ENCODE peak calls at places on chromosome 13, in five cellular contexts. One of them, this sample, is unnamed.

GRCh38 chr13:52851153-52851962 is 2.9 kb upstream of the PCDH8 start:
- DNase-seq in fibroblast of the aortic adventitia: peak; percentile 15
- DNase-seq in hepatocyte: peak; percentile 71
- DNase-seq in GM06990: peak; percentile 76
- DNase-seq in aorta: no peak
- DNase-seq in this sample: peak; percentile 50

GRCh38 chr13:109483369-109483768 is 303.0 kb downstream of the IRS2 start:
- DNase-seq in fibroblast of the aortic adventitia: no peak
- DNase-seq in hepatocyte: no peak
- DNase-seq in GM06990: no peak
- DNase-seq in aorta: no peak
- DNase-seq in this sample: no peak

GRCh38 chr13:98083507-98083906 is 59.4 kb upstream of the FARP1 start:
- DNase-seq in fibroblast of the aortic adventitia: peak; percentile 91
- DNase-seq in hepatocyte: peak; percentile 11
- DNase-seq in GM06990: no peak
- DNase-seq in aorta: no peak
- DNase-seq in this sample: no peak

GRCh38 chr13:25453966-25454365 is 82.2 kb downstream of the ATP8A2 start:
- DNase-seq in fibroblast of the aortic adventitia: no peak
- DNase-seq in hepatocyte: no peak
- DNase-seq in GM06990: no peak
- DNase-seq in aorta: no peak
- DNase-seq in this sample: no peak

GRCh38 chr13:99067160-99067985 is 89.5 kb upstream of the DOCK9 start:
- DNase-seq in fibroblast of the aortic adventitia: peak; percentile 71
- DNase-seq in hepatocyte: peak; percentile 17
- DNase-seq in GM06990: no peak
- DNase-seq in aorta: no peak
- DNase-seq in this sample: no peak

GRCh38 chr13:108895220-108895704 is 265.9 kb downstream of the MYO16 start:
- DNase-seq in fibroblast of the aortic adventitia: peak; percentile 69
- DNase-seq in hepatocyte: peak; percentile 72
- DNase-seq in GM06990: no peak
- DNase-seq in aorta: no peak
- DNase-seq in this sample: no peak

GRCh38 chr13:113953561-113953960 is 20.3 kb downstream of the C13orf46 start:
- DNase-seq in fibroblast of the aortic adventitia: no peak
- DNase-seq in hepatocyte: no peak
- DNase-seq in GM06990: no peak
- DNase-seq in aorta: peak; percentile 34
- DNase-seq in this sample: no peak

GRCh38 chr13:53719281-53719680 is 690.7 kb downstream of the OLFM4 start:
- DNase-seq in fibroblast of the aortic adventitia: no peak
- DNase-seq in hepatocyte: no peak
- DNase-seq in GM06990: no peak
- DNase-seq in aorta: no peak
- DNase-seq in this sample: no peak

GRCh38 chr13:91863699-91864098 is 465.3 kb downstream of the GPC5 start:
- DNase-seq in fibroblast of the aortic adventitia: no peak
- DNase-seq in hepatocyte: no peak
- DNase-seq in GM06990: no peak
- DNase-seq in aorta: no peak
- DNase-seq in this sample: no peak

GRCh38 chr13:57128909-57129308 is 11.8 kb upstream of the PRR20A start:
- DNase-seq in fibroblast of the aortic adventitia: no peak
- DNase-seq in hepatocyte: no peak
- DNase-seq in GM06990: no peak
- DNase-seq in aorta: no peak
- DNase-seq in this sample: no peak

GRCh38 chr13:59924256-59924655 is 239.5 kb downstream of the DIAPH3 start:
- DNase-seq in fibroblast of the aortic adventitia: no peak
- DNase-seq in hepatocyte: no peak
- DNase-seq in GM06990: no peak
- DNase-seq in aorta: no peak
- DNase-seq in this sample: no peak

GRCh38 chr13:24269803-24270202 is 39.6 kb upstream of the C1QTNF9 start:
- DNase-seq in fibroblast of the aortic adventitia: no peak
- DNase-seq in hepatocyte: no peak
- DNase-seq in GM06990: no peak
- DNase-seq in aorta: no peak
- DNase-seq in this sample: no peak

GRCh38 chr13:38898481-38898880 is 92.2 kb downstream of the STOML3 start:
- DNase-seq in fibroblast of the aortic adventitia: no peak
- DNase-seq in hepatocyte: no peak
- DNase-seq in GM06990: no peak
- DNase-seq in aorta: no peak
- DNase-seq in this sample: no peak

GRCh38 chr13:110121312-110122083 is 185.5 kb downstream of the COL4A1 start:
- DNase-seq in fibroblast of the aortic adventitia: no peak
- DNase-seq in hepatocyte: no peak
- DNase-seq in GM06990: no peak
- DNase-seq in aorta: no peak
- DNase-seq in this sample: no peak

GRCh38 chr13:50191004-50191403 is 175.8 kb downstream of the KCNRG start:
- DNase-seq in fibroblast of the aortic adventitia: no peak
- DNase-seq in hepatocyte: no peak
- DNase-seq in GM06990: no peak
- DNase-seq in aorta: no peak
- DNase-seq in this sample: no peak

GRCh38 chr13:31595568-31595967 is 143.8 kb upstream of the RXFP2 start:
- DNase-seq in fibroblast of the aortic adventitia: peak; percentile 74
- DNase-seq in hepatocyte: no peak
- DNase-seq in GM06990: no peak
- DNase-seq in aorta: no peak
- DNase-seq in this sample: no peak

GRCh38 chr13:50715402-50716146 is 127.9 kb downstream of the DLEU7 start:
- DNase-seq in fibroblast of the aortic adventitia: no peak
- DNase-seq in hepatocyte: no peak
- DNase-seq in GM06990: no peak
- DNase-seq in aorta: peak; percentile 86
- DNase-seq in this sample: peak; percentile 80

GRCh38 chr13:93776936-93777335 is 550.3 kb downstream of the GPC6 start:
- DNase-seq in fibroblast of the aortic adventitia: peak; percentile 73
- DNase-seq in hepatocyte: no peak
- DNase-seq in GM06990: no peak
- DNase-seq in aorta: no peak
- DNase-seq in this sample: no peak

GRCh38 chr13:99809931-99810330 is 161.6 kb downstream of the ZIC5 start:
- DNase-seq in fibroblast of the aortic adventitia: no peak
- DNase-seq in hepatocyte: peak; percentile 25
- DNase-seq in GM06990: no peak
- DNase-seq in aorta: no peak
- DNase-seq in this sample: no peak

GRCh38 chr13:28753208-28753892 is 34.6 kb upstream of the SLC46A3 start:
- DNase-seq in fibroblast of the aortic adventitia: peak; percentile 95
- DNase-seq in hepatocyte: peak; percentile 79
- DNase-seq in GM06990: no peak
- DNase-seq in aorta: peak; percentile 86
- DNase-seq in this sample: peak; percentile 63

GRCh38 chr13:32824671-32825070 is 191.6 kb upstream of the KL start:
- DNase-seq in fibroblast of the aortic adventitia: peak; percentile 77
- DNase-seq in hepatocyte: peak; percentile 77
- DNase-seq in GM06990: no peak
- DNase-seq in aorta: no peak
- DNase-seq in this sample: no peak

GRCh38 chr13:80945328-80945727 is 604.4 kb upstream of the SPRY2 start:
- DNase-seq in fibroblast of the aortic adventitia: no peak
- DNase-seq in hepatocyte: peak; percentile 26
- DNase-seq in GM06990: no peak
- DNase-seq in aorta: no peak
- DNase-seq in this sample: no peak

GRCh38 chr13:75345191-75345590 is 136.8 kb downstream of the TBC1D4 start:
- DNase-seq in fibroblast of the aortic adventitia: peak; percentile 42
- DNase-seq in hepatocyte: no peak
- DNase-seq in GM06990: no peak
- DNase-seq in aorta: no peak
- DNase-seq in this sample: no peak

GRCh38 chr13:73228546-73228945 is 169.7 kb downstream of the KLF5 start:
- DNase-seq in fibroblast of the aortic adventitia: peak; percentile 10
- DNase-seq in hepatocyte: peak; percentile 23
- DNase-seq in GM06990: no peak
- DNase-seq in aorta: no peak
- DNase-seq in this sample: no peak

GRCh38 chr13:48978942-48979601 is 3.4 kb downstream of the FNDC3A start:
- DNase-seq in fibroblast of the aortic adventitia: peak; percentile 51
- DNase-seq in hepatocyte: no peak
- DNase-seq in GM06990: no peak
- DNase-seq in aorta: no peak
- DNase-seq in this sample: no peak

GRCh38 chr13:65966991-65967451 is 1263.1 kb downstream of the PCDH9 start:
- DNase-seq in fibroblast of the aortic adventitia: peak; percentile 74
- DNase-seq in hepatocyte: peak; percentile 44
- DNase-seq in GM06990: no peak
- DNase-seq in aorta: no peak
- DNase-seq in this sample: no peak

GRCh38 chr13:23608704-23609413 is 38.6 kb downstream of the TNFRSF19 start:
- DNase-seq in fibroblast of the aortic adventitia: no peak
- DNase-seq in hepatocyte: no peak
- DNase-seq in GM06990: no peak
- DNase-seq in aorta: peak; percentile 78
- DNase-seq in this sample: peak; percentile 51

DNA sequence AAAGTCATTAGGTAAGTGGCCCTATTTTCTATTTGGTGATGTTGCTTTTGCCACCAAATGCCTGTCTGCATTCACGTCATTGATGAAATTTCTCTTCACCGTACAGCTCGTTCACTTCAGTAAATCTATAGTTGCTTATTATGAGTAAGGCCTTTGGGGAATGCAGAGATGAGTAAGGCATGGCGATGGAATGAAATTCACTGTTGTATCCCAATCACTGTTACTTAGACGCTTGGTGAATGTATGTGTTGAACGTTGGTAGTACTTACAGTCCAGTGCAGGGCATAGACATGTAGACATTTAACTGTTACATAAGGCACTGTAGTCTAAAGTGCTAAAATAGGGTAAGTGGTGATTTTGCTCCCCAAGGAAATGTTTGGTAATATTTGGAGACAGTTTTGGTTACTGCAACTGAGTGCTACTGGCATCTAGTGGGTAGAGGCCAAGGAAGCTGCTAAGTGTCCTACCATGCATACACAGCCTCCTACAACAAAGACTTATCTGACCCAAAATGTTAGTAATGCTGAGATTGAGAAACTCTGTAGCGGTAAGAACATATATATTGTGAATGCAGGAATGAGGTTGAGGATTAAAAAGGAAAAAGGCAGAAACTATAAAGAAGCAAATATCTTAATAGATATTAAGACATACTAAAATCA is 5.8 kb downstream of the AKAP11 start:
- DNase-seq in fibroblast of the aortic adventitia: no peak
- DNase-seq in hepatocyte: no peak
- DNase-seq in GM06990: no peak
- DNase-seq in aorta: no peak
- DNase-seq in this sample: no peak
- H3K4me3 ChIP-seq in fibroblast of the aortic adventitia: no peak overlapping the region
- H3K4me3 ChIP-seq in hepatocyte: no peak overlapping the region
- H3K4me3 ChIP-seq in GM06990: peak overlapping the region; percentile 49
- H3K4me3 ChIP-seq in aorta: no peak overlapping the region
- H3K4me3 ChIP-seq in this sample: no peak overlapping the region

GRCh38 chr13:90412980-90413379 is 934.5 kb upstream of the MIR17HG start:
- DNase-seq in fibroblast of the aortic adventitia: no peak
- DNase-seq in hepatocyte: no peak
- DNase-seq in GM06990: no peak
- DNase-seq in aorta: no peak
- DNase-seq in this sample: no peak

GRCh38 chr13:90415902-90416301 is 931.6 kb upstream of the MIR17HG start:
- DNase-seq in fibroblast of the aortic adventitia: no peak
- DNase-seq in hepatocyte: no peak
- DNase-seq in GM06990: no peak
- DNase-seq in aorta: no peak
- DNase-seq in this sample: no peak

GRCh38 chr13:90413548-90413947 is 933.9 kb upstream of the MIR17HG start:
- DNase-seq in fibroblast of the aortic adventitia: no peak
- DNase-seq in hepatocyte: no peak
- DNase-seq in GM06990: no peak
- DNase-seq in aorta: no peak
- DNase-seq in this sample: no peak

GRCh38 chr13:90416519-90416918 is 931.0 kb upstream of the MIR17HG start:
- DNase-seq in fibroblast of the aortic adventitia: peak; percentile 41
- DNase-seq in hepatocyte: no peak
- DNase-seq in GM06990: no peak
- DNase-seq in aorta: no peak
- DNase-seq in this sample: no peak

GRCh38 chr13:90414691-90415596 is 932.5 kb upstream of the MIR17HG start:
- DNase-seq in fibroblast of the aortic adventitia: peak; percentile 55
- DNase-seq in hepatocyte: no peak
- DNase-seq in GM06990: no peak
- DNase-seq in aorta: no peak
- DNase-seq in this sample: no peak
- H3K4me3 ChIP-seq in fibroblast of the aortic adventitia: no peak overlapping the region
- H3K4me3 ChIP-seq in hepatocyte: no peak overlapping the region
- H3K4me3 ChIP-seq in GM06990: no peak overlapping the region
- H3K4me3 ChIP-seq in aorta: no peak overlapping the region
- H3K4me3 ChIP-seq in this sample: no peak overlapping the region

GRCh38 chr13:112734696-112735547 is 45.1 kb downstream of the ATP11A start:
- DNase-seq in fibroblast of the aortic adventitia: no peak
- DNase-seq in hepatocyte: no peak
- DNase-seq in GM06990: no peak
- DNase-seq in aorta: no peak
- DNase-seq in this sample: peak; percentile 43

GRCh38 chr13:112732679-112733078 is 42.8 kb downstream of the ATP11A start:
- DNase-seq in fibroblast of the aortic adventitia: no peak
- DNase-seq in hepatocyte: no peak
- DNase-seq in GM06990: no peak
- DNase-seq in aorta: no peak
- DNase-seq in this sample: no peak

GRCh38 chr13:112731667-112732616 is 42.1 kb downstream of the ATP11A start:
- DNase-seq in fibroblast of the aortic adventitia: no peak
- DNase-seq in hepatocyte: no peak
- DNase-seq in GM06990: no peak
- DNase-seq in aorta: no peak
- DNase-seq in this sample: no peak

GRCh38 chr13:112733661-112734379 is 44.0 kb downstream of the ATP11A start:
- DNase-seq in fibroblast of the aortic adventitia: peak; percentile 54
- DNase-seq in hepatocyte: no peak
- DNase-seq in GM06990: no peak
- DNase-seq in aorta: no peak
- DNase-seq in this sample: no peak

DNA sequence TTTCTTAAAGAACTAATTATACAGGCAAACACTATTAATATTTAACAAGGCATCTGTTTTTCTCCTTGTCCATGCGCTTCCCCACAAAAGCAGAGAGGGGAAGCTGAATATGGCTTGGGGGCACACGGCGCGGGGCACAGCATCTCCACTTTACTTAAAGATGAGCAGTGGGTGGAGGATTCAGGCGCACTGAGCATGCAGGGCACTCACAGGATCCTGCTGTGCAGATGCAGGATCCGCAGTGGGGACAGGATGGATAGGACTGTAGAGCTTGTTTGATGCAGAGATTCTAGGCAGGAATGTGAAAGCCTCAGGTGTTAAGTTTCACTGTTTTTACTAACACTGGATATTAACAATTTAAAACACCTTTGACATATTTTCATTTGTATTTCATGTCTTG is 43.3 kb downstream of the ATP11A start:
- DNase-seq in fibroblast of the aortic adventitia: no peak
- DNase-seq in hepatocyte: no peak
- DNase-seq in GM06990: no peak
- DNase-seq in aorta: no peak
- DNase-seq in this sample: no peak
- H3K4me3 ChIP-seq in fibroblast of the aortic adventitia: no peak overlapping the region
- H3K4me3 ChIP-seq in hepatocyte: no peak overlapping the region
- H3K4me3 ChIP-seq in GM06990: no peak overlapping the region
- H3K4me3 ChIP-seq in aorta: no peak overlapping the region
- H3K4me3 ChIP-seq in this sample: no peak overlapping the region

GRCh38 chr13:112055417-112056206 is 11.3 kb upstream of the SOX1 start:
- DNase-seq in fibroblast of the aortic adventitia: no peak
- DNase-seq in hepatocyte: no peak
- DNase-seq in GM06990: no peak
- DNase-seq in aorta: no peak
- DNase-seq in this sample: no peak
- H3K4me3 ChIP-seq in fibroblast of the aortic adventitia: no peak overlapping the region
- H3K4me3 ChIP-seq in hepatocyte: no peak overlapping the region
- H3K4me3 ChIP-seq in GM06990: no peak overlapping the region
- H3K4me3 ChIP-seq in aorta: no peak overlapping the region
- H3K4me3 ChIP-seq in this sample: no peak overlapping the region